ENCODE peak calls at places on chromosomes 3 and 15, in seven cellular contexts. K, I, E, Y, W, T and O are unnamed samples.

GRCh38 chr3:65439641-65440040 is 599.1 kb downstream of the MAGI1 start:
- DNase-seq in K (peak), I (no peak), E (peak), Y (peak), W (peak), T (no peak), O (peak)

GRCh38 chr15:58862326-58862725 is 71.2 kb downstream of the SLTM start:
- DNase-seq in K (no peak), I (no peak), E (no peak), Y (no peak), W (no peak), T (no peak), O (no peak)

GRCh38 chr15:66389859-66390382 is 3.2 kb downstream of the MAP2K1 start:
- DNase-seq in K (no peak), I (no peak), E (no peak), Y (no peak), W (peak), T (no peak), O (no peak)

GRCh38 chr15:74444106-74445062 is 10.6 kb upstream of the SEMA7A start:
- DNase-seq in K (no peak), I (no peak), E (no peak), Y (no peak), W (no peak), T (peak), O (peak)

GRCh38 chr3:197487911-197488391 is 67.8 kb downstream of the BDH1 start:
- DNase-seq in K (peak), I (no peak), E (peak), Y (peak), W (peak), T (no peak), O (no peak)

GRCh38 chr3:128950223-128950938 is 43.5 kb downstream of the CFAP92 start:
- DNase-seq in K (peak), I (peak), E (peak), Y (peak), W (peak), T (peak), O (no peak)

GRCh38 chr3:59856921-59857320 is 807.1 kb upstream of the CFAP20DC start:
- DNase-seq in K (no peak), I (no peak), E (no peak), Y (no peak), W (no peak), T (no peak), O (no peak)

GRCh38 chr3:156218353-156218744 is 98.0 kb downstream of the KCNAB1 start:
- DNase-seq in K (peak), I (no peak), E (no peak), Y (peak), W (peak), T (no peak), O (no peak)

GRCh38 chr3:83946554-83946953 is 1012.2 kb upstream of the CADM2 start:
- DNase-seq in K (no peak), I (no peak), E (no peak), Y (peak), W (no peak), T (no peak), O (no peak)

GRCh38 chr3:185552358-185552877 is at the start of gene LIPH:
- DNase-seq in K (peak), I (no peak), E (peak), Y (peak), W (peak), T (no peak), O (no peak)

GRCh38 chr3:22371592-22372291 is 620.7 kb upstream of the ZNF385D start:
- DNase-seq in K (no peak), I (no peak), E (no peak), Y (no peak), W (no peak), T (no peak), O (peak)

GRCh38 chr15:84034831-84035753 is 200.5 kb upstream of the GOLGA6L4 start:
- DNase-seq in K (peak), I (no peak), E (peak), Y (peak), W (peak), T (no peak), O (no peak)

GRCh38 chr3:129032716-129033115 is 27.9 kb upstream of the GP9 start:
- DNase-seq in K (no peak), I (no peak), E (no peak), Y (no peak), W (no peak), T (no peak), O (no peak)

GRCh38 chr3:180961552-180961951 is 28.0 kb downstream of the DNAJC19 start:
- DNase-seq in K (no peak), I (no peak), E (no peak), Y (no peak), W (no peak), T (no peak), O (no peak)

GRCh38 chr3:106570426-106570825 is 701.6 kb upstream of the CBLB start:
- DNase-seq in K (no peak), I (no peak), E (no peak), Y (no peak), W (no peak), T (no peak), O (no peak)

GRCh38 chr15:96053039-96054021 is 277.2 kb upstream of the NR2F2 start:
- DNase-seq in K (no peak), I (no peak), E (peak), Y (peak), W (no peak), T (peak), O (peak)

DNA sequence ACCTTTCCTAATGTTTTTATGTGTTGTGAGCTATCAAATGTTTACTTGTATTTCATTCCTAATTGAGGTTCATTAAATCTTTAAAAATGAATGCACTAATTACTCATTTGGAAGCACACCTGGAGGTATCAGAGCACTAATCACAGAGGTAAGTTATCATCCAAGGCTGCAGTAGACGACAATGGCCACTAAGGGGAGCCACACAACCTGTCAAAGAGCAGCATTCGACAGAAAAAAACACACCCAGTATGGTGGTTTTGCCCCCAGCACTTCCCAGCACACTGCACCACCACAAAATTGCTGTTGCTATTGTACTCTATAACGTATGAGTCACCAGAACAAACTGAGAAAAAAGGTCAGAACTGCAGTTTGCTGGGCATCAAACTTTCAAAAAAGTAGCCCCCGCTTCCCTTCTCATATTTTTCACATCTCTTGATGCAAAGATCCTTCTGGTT is 205.9 kb upstream of the IGF1R start:
- DNase-seq in K (peak), I (peak), E (peak), Y (peak), W (peak), T (no peak), O (no peak)
- TF ChIP-seq CTCF in K (peak), I (peak), E (peak), Y (peak), W (peak), T (peak), O (peak)

DNA sequence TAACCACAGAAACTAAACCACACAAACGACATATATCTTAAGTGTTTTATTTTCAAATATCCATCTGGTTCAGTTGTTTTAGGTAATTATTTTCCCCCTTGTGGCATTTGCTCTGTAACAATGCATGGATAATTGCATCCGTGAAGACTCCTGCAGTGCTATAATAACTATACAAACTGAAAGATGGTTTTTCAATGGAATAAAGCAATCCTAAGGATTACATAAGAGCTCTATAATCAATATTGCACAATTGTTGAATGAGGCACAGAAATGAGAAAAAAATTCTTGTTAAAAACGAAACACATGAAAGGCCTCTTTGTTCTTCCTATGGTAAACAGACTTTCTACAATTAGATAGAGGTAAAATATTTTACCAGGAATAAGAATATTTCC is 446.0 kb upstream of the EPHA3 start:
- DNase-seq in K (no peak), I (no peak), E (no peak), Y (no peak), W (no peak), T (no peak), O (no peak)
- H3K4me3 ChIP-seq in K (no peak), I (no peak), E (no peak), Y (no peak), W (no peak), T (no peak), O (no peak)

GRCh38 chr3:31230425-31230824 is 302.3 kb upstream of the STT3B start:
- DNase-seq in K (no peak), I (no peak), E (no peak), Y (no peak), W (no peak), T (no peak), O (no peak)

GRCh38 chr3:31234143-31234542 is 298.6 kb upstream of the STT3B start:
- DNase-seq in K (no peak), I (no peak), E (no peak), Y (no peak), W (no peak), T (no peak), O (no peak)

GRCh38 chr3:31235062-31235704 is 297.5 kb upstream of the STT3B start:
- DNase-seq in K (no peak), I (no peak), E (no peak), Y (no peak), W (no peak), T (no peak), O (no peak)

GRCh38 chr3:31230834-31231233 is 301.9 kb upstream of the STT3B start:
- DNase-seq in K (no peak), I (no peak), E (no peak), Y (peak), W (no peak), T (no peak), O (no peak)

DNA sequence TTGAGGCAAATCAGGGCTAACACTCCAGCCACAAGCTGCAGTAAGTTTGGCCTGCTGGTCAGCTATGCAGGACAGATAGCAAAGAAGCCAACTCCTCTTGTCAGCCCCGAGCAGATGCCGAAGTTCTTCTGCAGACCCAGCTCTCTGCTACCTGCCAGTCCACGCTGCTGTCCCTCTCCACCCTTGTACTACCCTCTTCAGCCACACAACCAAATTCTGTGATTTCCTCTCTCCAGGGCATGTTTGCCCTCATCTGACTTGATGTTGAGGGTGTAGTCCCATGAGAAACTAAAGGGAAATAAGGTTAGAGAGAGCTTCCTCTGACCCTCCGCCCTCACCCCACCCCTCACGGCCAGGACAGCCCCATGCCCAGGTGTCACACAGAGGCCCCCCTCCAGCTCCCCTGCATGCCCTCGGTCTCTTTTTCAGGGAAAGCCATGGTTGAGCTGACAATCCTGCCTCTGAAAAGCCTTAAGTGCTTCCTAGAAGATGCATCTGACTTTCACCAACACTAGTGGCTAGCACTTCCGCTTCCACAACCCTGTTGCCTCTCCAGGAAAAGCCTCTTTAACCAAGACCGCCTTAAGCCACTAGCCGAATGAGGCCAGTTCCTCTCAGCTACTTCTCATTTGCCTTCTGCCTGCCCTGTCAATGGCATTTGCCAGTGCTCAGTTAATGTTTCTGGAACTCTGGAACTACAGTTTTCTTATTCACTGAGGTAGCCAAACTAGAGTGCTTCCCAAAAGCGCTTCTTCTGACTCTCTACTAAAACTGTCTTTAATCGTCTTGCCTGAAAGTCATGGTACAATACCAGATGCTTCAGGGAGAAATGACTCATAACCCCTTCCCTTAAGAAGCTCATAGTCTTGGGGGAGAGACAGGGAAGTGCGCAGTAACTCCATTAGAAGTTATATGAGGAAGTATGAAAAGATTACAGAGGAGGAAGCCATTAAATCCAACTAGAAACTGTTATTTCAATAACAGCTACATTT is 300.4 kb upstream of the STT3B start:
- DNase-seq in K (no peak), I (no peak), E (no peak), Y (no peak), W (peak), T (no peak), O (no peak)
- TF ChIP-seq CTCF in K (no peak), I (no peak), E (no peak), Y (no peak), W (no peak), T (no peak), O (no peak)

GRCh38 chr3:126523745-126524428 is at the start of gene CHST13:
- DNase-seq in K (no peak), I (no peak), E (peak), Y (peak), W (peak), T (peak), O (peak)
- H3K4me3 ChIP-seq in K (peak), I (no peak), E (no peak), Y (peak), W (peak), T (peak), O (no peak)

GRCh38 chr15:55526559-55527036 is 18.6 kb upstream of the DNAAF4 start:
- DNase-seq in K (peak), I (no peak), E (peak), Y (peak), W (peak), T (no peak), O (no peak)
- TF ChIP-seq CTCF in K (peak), I (no peak), E (peak), Y (peak), W (peak), T (no peak), O (peak)

GRCh38 chr15:31393441-31394091 is 66.9 kb downstream of the KLF13 start:
- DNase-seq in K (no peak), I (no peak), E (no peak), Y (peak), W (no peak), T (no peak), O (peak)
- H3K4me3 ChIP-seq in K (no peak), I (peak), E (no peak), Y (peak), W (no peak), T (peak), O (no peak)

GRCh38 chr3:9731206-9732079 is at the start of gene BRPF1:
- DNase-seq in K (peak), I (peak), E (peak), Y (peak), W (peak), T (peak), O (peak)
- TF ChIP-seq CTCF in K (peak), I (no peak), E (peak), Y (peak), W (no peak), T (peak), O (no peak)